ENCODE peak calls at places on chromosomes 4 and X, in five cellular contexts. One of them, this sample, is unnamed.

GRCh38 chr4:132642196-132642817 is 506.8 kb upstream of the PCDH10 start:
- DNase-seq in AG04450: peak
- DNase-seq in activated naive CD4-positive, alpha-beta T cell treated with Interleukin-2 at 50 U/mL for 16 hours: no peak
- DNase-seq in effector CD4-positive, alpha-beta T cell: no peak
- DNase-seq in hippocampal formation: peak
- DNase-seq in this sample: no peak

GRCh38 chr4:140308366-140309123 is 64.9 kb upstream of the SCOC start:
- DNase-seq in AG04450: peak
- DNase-seq in activated naive CD4-positive, alpha-beta T cell treated with Interleukin-2 at 50 U/mL for 16 hours: no peak
- DNase-seq in effector CD4-positive, alpha-beta T cell: no peak
- DNase-seq in hippocampal formation: peak
- DNase-seq in this sample: no peak

GRCh38 chrX:55488559-55489314 is 911 bp downstream of the USP51 start:
- DNase-seq in AG04450: no peak
- DNase-seq in activated naive CD4-positive, alpha-beta T cell treated with Interleukin-2 at 50 U/mL for 16 hours: peak
- DNase-seq in effector CD4-positive, alpha-beta T cell: peak
- DNase-seq in hippocampal formation: peak
- DNase-seq in this sample: peak

GRCh38 chr4:1327526-1328266 is 19.3 kb upstream of the UVSSA start:
- DNase-seq in AG04450: no peak
- DNase-seq in activated naive CD4-positive, alpha-beta T cell treated with Interleukin-2 at 50 U/mL for 16 hours: no peak
- DNase-seq in effector CD4-positive, alpha-beta T cell: no peak
- DNase-seq in hippocampal formation: no peak
- DNase-seq in this sample: no peak

GRCh38 chr4:122996350-122996749 is 74.0 kb upstream of the NUDT6 start:
- DNase-seq in AG04450: no peak
- DNase-seq in activated naive CD4-positive, alpha-beta T cell treated with Interleukin-2 at 50 U/mL for 16 hours: no peak
- DNase-seq in effector CD4-positive, alpha-beta T cell: no peak
- DNase-seq in hippocampal formation: no peak
- DNase-seq in this sample: no peak

GRCh38 chrX:106955004-106955772 is 35.0 kb downstream of the CLDN2 start:
- DNase-seq in AG04450: no peak
- DNase-seq in activated naive CD4-positive, alpha-beta T cell treated with Interleukin-2 at 50 U/mL for 16 hours: no peak
- DNase-seq in effector CD4-positive, alpha-beta T cell: no peak
- DNase-seq in hippocampal formation: no peak
- DNase-seq in this sample: no peak

GRCh38 chrX:70452143-70452733 is 7.6 kb downstream of the DLG3 start:
- DNase-seq in AG04450: no peak
- DNase-seq in activated naive CD4-positive, alpha-beta T cell treated with Interleukin-2 at 50 U/mL for 16 hours: peak
- DNase-seq in effector CD4-positive, alpha-beta T cell: peak
- DNase-seq in hippocampal formation: no peak
- DNase-seq in this sample: peak

GRCh38 chr4:129570326-129570725 is 474.4 kb downstream of the C4orf33 start:
- DNase-seq in AG04450: no peak
- DNase-seq in activated naive CD4-positive, alpha-beta T cell treated with Interleukin-2 at 50 U/mL for 16 hours: no peak
- DNase-seq in effector CD4-positive, alpha-beta T cell: no peak
- DNase-seq in hippocampal formation: no peak
- DNase-seq in this sample: no peak

GRCh38 chr4:70903282-70903603 is 1.1 kb downstream of the MOB1B start:
- DNase-seq in AG04450: no peak
- DNase-seq in activated naive CD4-positive, alpha-beta T cell treated with Interleukin-2 at 50 U/mL for 16 hours: no peak
- DNase-seq in effector CD4-positive, alpha-beta T cell: no peak
- DNase-seq in hippocampal formation: no peak
- DNase-seq in this sample: no peak

GRCh38 chr4:184355111-184355604 is 119.2 kb downstream of the IRF2 start:
- DNase-seq in AG04450: peak
- DNase-seq in activated naive CD4-positive, alpha-beta T cell treated with Interleukin-2 at 50 U/mL for 16 hours: no peak
- DNase-seq in effector CD4-positive, alpha-beta T cell: no peak
- DNase-seq in hippocampal formation: peak
- DNase-seq in this sample: peak